ENCODE peak calls at places on chromosomes 3 and 15, in five cellular contexts. I is Peyer's patch; B is H54; D is ELR; X is activated CD8-positive, alpha-beta memory T cell treated with anti-CD3 and anti-CD28 coated beads for 1 hour. U is an unnamed sample.
A peak's percentile ranks its signal among the peaks of the same experiment; 100 is the strongest.

GRCh38 chr3:184368804-184369183 is 7.3 kb downstream of the POLR2H start:
- DNase-seq in I (no peak), B (peak; percentile 47), X (no peak), D (peak; percentile 34), U (peak; percentile 75)

GRCh38 chr3:111585214-111585613 is 9.9 kb downstream of the ZBED2 start:
- DNase-seq in X (no peak), B (no peak), D (peak; percentile 53), I (no peak), U (peak; percentile 90)

GRCh38 chr3:45642731-45643152 is 46.5 kb upstream of the SACM1L start:
- DNase-seq in X (no peak), D (peak; percentile 36), B (no peak), I (no peak), U (peak; percentile 77)

GRCh38 chr3:149501524-149501923 is 27.0 kb downstream of the TM4SF4 start:
- DNase-seq in I (no peak), X (no peak), B (no peak), D (peak; percentile 63), U (peak; percentile 81)

GRCh38 chr3:197501879-197502620 is 53.7 kb downstream of the BDH1 start:
- DNase-seq in X (no peak), I (peak; percentile 87), B (no peak), D (peak; percentile 75), U (peak; percentile 88)

GRCh38 chr15:27433604-27434003 is 462.6 kb downstream of the GABRG3 start:
- DNase-seq in I (no peak), D (no peak), X (no peak), B (no peak), U (no peak)

GRCh38 chr3:130850044-130850797 is 43.7 kb upstream of the ATP2C1 start:
- DNase-seq in B (no peak), D (peak; percentile 3), X (no peak), I (no peak), U (peak; percentile 89)

GRCh38 chr3:31289592-31289991 is 243.1 kb upstream of the STT3B start:
- DNase-seq in I (no peak), X (no peak), B (no peak), D (no peak), U (no peak)

GRCh38 chr15:63521405-63522142 is 17.2 kb downstream of the USP3 start:
- DNase-seq in D (no peak), B (no peak), I (no peak), X (no peak), U (no peak)

GRCh38 chr3:164608554-164609276 is 469.6 kb downstream of the SI start:
- DNase-seq in D (peak; percentile 31), B (no peak), X (no peak), I (no peak), U (peak; percentile 21)

GRCh38 chr3:58570851-58571250 is 6.3 kb downstream of the FAM107A start:
- DNase-seq in X (no peak), B (no peak), I (no peak), D (no peak), U (no peak)

GRCh38 chr3:108029466-108029865 is 61.4 kb downstream of the CD47 start:
- DNase-seq in B (no peak), X (no peak), I (no peak), D (no peak), U (no peak)

GRCh38 chr3:43028678-43029490 is 49.8 kb downstream of the GASK1A start:
- DNase-seq in X (no peak), I (no peak), D (peak; percentile 8), B (no peak), U (peak; percentile 6)

GRCh38 chr15:44101944-44102343 is 93.1 kb downstream of the FRMD5 start:
- DNase-seq in I (no peak), X (no peak), B (peak; percentile 12), D (peak; percentile 67), U (peak; percentile 90)

GRCh38 chr15:71651750-71652186 is 158.6 kb upstream of the NR2E3 start:
- DNase-seq in D (peak; percentile 65), B (peak; percentile 16), X (no peak), I (no peak), U (peak; percentile 68)

U was measured in M059J.